ENCODE peak calls at places on chromosomes 16 and 17, in seven cellular contexts. S is A549; E is GM12865; Z is M059J; C is activated T-cell treated with anti-CD3 and anti-CD28 coated beads, Interleukin-2, amount 50 U/mL, for 48 hours; G is AG04450; B is coronary artery. O is an unnamed sample.
A peak's percentile ranks its signal among the peaks of the same experiment; 100 is the strongest.

GRCh38 chr16:14070877-14071575 is at the start of gene MRTFB:
- DNase-seq in S (peak; percentile 76), E (peak; percentile 81), Z (peak; percentile 60), C (peak; percentile 86), G (no peak), B (no peak), O (peak; percentile 91)

GRCh38 chr16:88861359-88861758 is 4.4 kb downstream of the TRAPPC2L start:
- DNase-seq in S (no peak), E (no peak), Z (no peak), C (no peak), G (no peak), B (no peak), O (no peak)

GRCh38 chr17:78133971-78134898 is 3.7 kb downstream of the TMC8 start:
- DNase-seq in S (peak; percentile 79), E (peak; percentile 90), Z (peak; percentile 36), C (peak; percentile 81), G (no peak), B (no peak), O (peak; percentile 59)

GRCh38 chr17:10198509-10199249 is at the start of gene GAS7:
- DNase-seq in S (peak; percentile 61), E (peak; percentile 41), Z (no peak), C (peak; percentile 61), G (no peak), B (no peak), O (no peak)

GRCh38 chr16:67158637-67159600 is 790 bp downstream of the TRADD start:
- DNase-seq in S (peak; percentile 52), E (peak; percentile 93), Z (peak; percentile 28), C (peak; percentile 90), G (no peak), B (peak; percentile 78), O (peak; percentile 96)

GRCh38 chr16:8869212-8869987 is 594 bp upstream of the CARHSP1 start:
- DNase-seq in S (no peak), E (no peak), Z (no peak), C (no peak), G (no peak), B (no peak), O (peak; percentile 36)

GRCh38 chr17:6592193-6592592 is 35.8 kb upstream of the PITPNM3 start:
- DNase-seq in S (peak; percentile 75), E (no peak), Z (peak; percentile 77), C (no peak), G (no peak), B (no peak), O (no peak)

GRCh38 chr17:77825621-77826020 is 132.9 kb upstream of the TNRC6C start:
- DNase-seq in S (no peak), E (no peak), Z (no peak), C (no peak), G (no peak), B (no peak), O (no peak)

O was measured in RPMI8226.